ENCODE peak calls at places on chromosomes 4 and X, in seven cellular contexts. R, S, Z, U, C, V and H are unnamed samples.

GRCh38 chr4:78922207-78922606 is 17.0 kb downstream of the PAQR3 start:
- DNase-seq in V (no peak), U (no peak), Z (no peak), C (no peak), S (no peak), R (no peak), H (no peak)

GRCh38 chr4:148574502-148574901 is 132.3 kb upstream of the NR3C2 start:
- DNase-seq in U (no peak), C (no peak), V (no peak), Z (no peak), S (no peak), R (no peak), H (no peak)

GRCh38 chr4:109079177-109079576 is 223.3 kb downstream of the COL25A1 start:
- DNase-seq in R (no peak), U (no peak), C (no peak), V (no peak), S (no peak), Z (no peak), H (no peak)

GRCh38 chr4:147975902-147976301 is 244.0 kb downstream of the ARHGAP10 start:
- DNase-seq in Z (no peak), S (no peak), U (no peak), C (no peak), R (no peak), V (no peak), H (no peak)

GRCh38 chrX:103157511-103158316 is 57.2 kb upstream of the BEX4 start:
- DNase-seq in R (no peak), U (no peak), C (no peak), V (peak), S (no peak), Z (peak), H (no peak)

GRCh38 chrX:44785652-44786051 is 58.2 kb upstream of the DUSP21 start:
- DNase-seq in V (no peak), Z (no peak), S (no peak), U (no peak), R (no peak), C (no peak), H (no peak)

GRCh38 chr4:158863296-158863695 is 94.5 kb downstream of the FNIP2 start:
- DNase-seq in R (no peak), Z (peak), V (no peak), C (no peak), S (no peak), U (no peak), H (no peak)

GRCh38 chr4:6095023-6095817 is 77.0 kb upstream of the C4orf50 start:
- DNase-seq in C (no peak), U (no peak), V (peak), Z (no peak), R (no peak), S (no peak), H (no peak)

GRCh38 chr4:123340381-123340701 is 56.3 kb upstream of the SPRY1 start:
- DNase-seq in V (peak), R (no peak), C (no peak), Z (no peak), S (no peak), U (no peak), H (no peak)

GRCh38 chr4:44927361-44928061 is 201.2 kb upstream of the GNPDA2 start:
- DNase-seq in R (no peak), U (no peak), Z (no peak), C (no peak), V (peak), S (no peak), H (no peak)

GRCh38 chrX:124035657-124036056 is 74.2 kb downstream of the STAG2 start:
- DNase-seq in R (no peak), U (no peak), V (no peak), Z (no peak), C (no peak), S (no peak), H (no peak)